ENCODE peak calls at places on chromosomes 11 and 22, in eight cellular contexts. M is fibroblast of lung, B is tibial artery, S is psoas muscle, Q is MM.1S, G is heart right ventricle, W is hepatocyte, U is IMR-90. K is an unnamed sample. For H3K36me3, the result is how much of the 10 kb centered on the place peaks cover.

GRCh38 chr22:46081036-46081830 is 69.1 kb upstream of the PPARA start:
- DNase-seq in M (no peak), U (no peak), B (peak), W (no peak), Q (no peak), G (no peak), S (peak), K (no peak)

GRCh38 chr11:75024764-75025211 is 36.1 kb downstream of the NEU3 start:
- DNase-seq in Q (no peak), B (no peak), M (no peak), U (no peak), W (no peak), G (no peak), S (no peak), K (no peak)

GRCh38 chr11:66680966-66681645 is 3.4 kb upstream of the RBM4B start:
- DNase-seq in U (no peak), S (no peak), G (no peak), B (no peak), W (no peak), M (no peak), Q (no peak), K (no peak)

GRCh38 chr22:44496305-44496704 is 1.7 kb downstream of the RTL6 start:
- DNase-seq in M (no peak), B (no peak), U (no peak), W (no peak), G (no peak), Q (no peak), S (no peak), K (no peak)

GRCh38 chr11:47148903-47149535 is 27.7 kb downstream of the ARFGAP2 start:
- DNase-seq in M (no peak), Q (no peak), U (peak), W (no peak), S (no peak), B (no peak), G (no peak), K (no peak)

GRCh38 chr22:45529966-45530575 is 27.4 kb downstream of the FBLN1 start:
- DNase-seq in W (peak), B (no peak), G (no peak), S (no peak), M (peak), Q (no peak), U (peak), K (no peak)

GRCh38 chr11:32913445-32913844 is 20.8 kb downstream of the QSER1 start:
- DNase-seq in G (no peak), W (no peak), B (no peak), M (no peak), Q (no peak), S (no peak), U (no peak), K (no peak)

GRCh38 chr11:17768547-17768946 is 34.0 kb downstream of the KCNC1 start:
- DNase-seq in G (no peak), U (no peak), Q (no peak), M (no peak), W (no peak), B (no peak), S (peak), K (no peak)

GRCh38 chr11:70671083-70671482 is 272.8 kb downstream of the CTTN start:
- DNase-seq in M (no peak), Q (no peak), S (no peak), U (no peak), W (no peak), G (no peak), B (no peak), K (no peak)

GRCh38 chr11:8690374-8691342 is 8.1 kb downstream of the RPL27A start:
- DNase-seq in W (no peak), Q (no peak), G (no peak), S (no peak), U (no peak), M (no peak), B (no peak), K (no peak)

GRCh38 chr22:36026741-36027140 is 1.9 kb downstream of the RBFOX2 start:
- DNase-seq in S (no peak), G (no peak), U (peak), M (peak), W (peak), B (no peak), Q (no peak), K (no peak)

GRCh38 chr11:79963886-79964660 is 523.2 kb upstream of the TENM4 start:
- DNase-seq in S (no peak), G (no peak), W (no peak), Q (no peak), U (no peak), M (no peak), B (no peak), K (no peak)

GRCh38 chr11:112082729-112083128 is 3.8 kb downstream of the TIMM8B start:
- DNase-seq in M (peak), G (peak), W (no peak), B (no peak), S (no peak), Q (no peak), U (peak), K (no peak)

GRCh38 chr11:61797263-61797944 is 4.7 kb downstream of the FEN1 start:
- DNase-seq in M (peak), G (peak), S (peak), B (peak), Q (peak), W (peak), U (peak), K (peak)

GRCh38 chr22:48376428-48376827 is 1451.2 kb downstream of the BRD1 start:
- DNase-seq in U (no peak), S (no peak), B (no peak), G (no peak), M (no peak), W (no peak), Q (no peak), K (no peak)

GRCh38 chr11:62540804-62541671 is 5.6 kb downstream of the AHNAK start:
- DNase-seq in U (peak), G (peak), W (no peak), S (peak), B (peak), Q (no peak), M (no peak), K (no peak)

GRCh38 chr11:26753738-26754504 is 32.1 kb upstream of the SLC5A12 start:
- DNase-seq in S (peak), B (peak), U (peak), Q (peak), M (peak), G (peak), W (peak), K (peak)

GRCh38 chr22:37160037-37160436 is 10.3 kb upstream of the IL2RB start:
- DNase-seq in G (no peak), U (no peak), W (no peak), B (no peak), Q (no peak), M (no peak), S (peak), K (no peak)

GRCh38 chr11:45803981-45804805 is 756 bp upstream of the SLC35C1 start:
- DNase-seq in B (peak), U (peak), G (peak), M (peak), W (peak), Q (peak), S (peak), K (peak)

GRCh38 chr11:123594188-123594901 is 60.1 kb downstream of the SCN3B start:
- DNase-seq in Q (no peak), G (no peak), U (peak), S (peak), W (no peak), M (peak), B (no peak), K (no peak)

GRCh38 chr22:19359554-19360299 is 68.2 kb upstream of the CLTCL1 start:
- DNase-seq in W (no peak), S (no peak), M (no peak), U (no peak), G (no peak), Q (no peak), B (no peak), K (no peak)

GRCh38 chr22:50583294-50583865 is 731 bp upstream of the CHKB start:
- DNase-seq in U (no peak), M (no peak), B (no peak), W (no peak), Q (no peak), G (no peak), S (no peak), K (no peak)

GRCh38 chr22:36497910-36498669 is 8.8 kb downstream of the FOXRED2 start:
- DNase-seq in U (no peak), B (no peak), G (no peak), S (no peak), W (no peak), M (no peak), Q (no peak), K (no peak)

GRCh38 chr22:36775966-36776669 is at the start of gene IFT27:
- DNase-seq in G (peak), S (peak), W (peak), B (peak), M (peak), Q (peak), U (peak), K (peak)

GRCh38 chr11:17502630-17503029 is 26.0 kb upstream of the ABCC8 start:
- DNase-seq in S (no peak), U (no peak), B (no peak), W (no peak), M (no peak), G (no peak), Q (no peak), K (no peak)

GRCh38 chr11:64035581-64035980 is at the start of gene FLRT1:
- DNase-seq in G (no peak), B (no peak), U (no peak), M (no peak), S (no peak), W (no peak), Q (no peak), K (no peak)

GRCh38 chr22:29115682-29116313 is 43.0 kb downstream of the KREMEN1 start:
- DNase-seq in G (no peak), S (no peak), U (peak), W (no peak), B (no peak), M (peak), Q (no peak), K (no peak)

GRCh38 chr22:19287076-19287724 is 4.3 kb downstream of the CLTCL1 start:
- DNase-seq in G (no peak), S (peak), B (no peak), U (peak), M (peak), W (no peak), Q (no peak), K (no peak)

GRCh38 chr11:71342951-71343827 is 90.8 kb upstream of the SHANK2 start:
- DNase-seq in B (no peak), M (no peak), S (peak), W (peak), G (no peak), U (peak), Q (no peak), K (no peak)

GRCh38 chr11:39724404-39724803 is 1735.0 kb downstream of the LRRC4C start:
- DNase-seq in S (no peak), U (no peak), B (no peak), W (no peak), G (no peak), Q (no peak), M (no peak), K (no peak)

DNA sequence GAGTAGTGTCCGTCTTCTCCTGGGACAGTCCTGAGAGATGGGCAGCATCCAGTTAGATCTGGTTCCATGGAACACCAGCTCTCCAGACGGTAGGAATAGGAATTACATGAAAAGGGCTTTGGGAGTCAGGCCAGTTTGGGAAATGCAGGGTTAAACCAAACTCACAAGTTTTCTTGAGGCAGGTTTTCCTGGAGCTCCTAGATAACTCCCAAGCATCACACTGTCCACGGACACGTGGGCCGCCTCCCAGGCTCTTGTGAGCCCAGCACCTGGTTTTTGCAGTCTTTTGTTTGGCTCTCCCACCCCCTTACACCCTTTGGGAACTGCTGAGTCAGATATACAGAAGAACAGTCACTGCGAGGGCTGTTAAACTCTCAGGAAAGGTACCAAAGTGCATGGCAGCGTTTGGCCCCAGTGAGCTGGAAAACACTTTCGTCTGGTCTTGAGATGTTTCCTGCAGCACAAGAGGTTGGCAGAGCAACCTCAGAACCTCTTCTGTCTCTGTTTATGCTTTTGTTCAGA is 90.0 kb downstream of the BCR start:
- DNase-seq in Q (no peak), B (no peak), U (peak), S (no peak), M (no peak), W (no peak), G (no peak), K (no peak)
- H3K4me3 ChIP-seq in Q (no peak), B (no peak), U (no peak), S (no peak), M (no peak), W (no peak), G (no peak), K (no peak)

DNA sequence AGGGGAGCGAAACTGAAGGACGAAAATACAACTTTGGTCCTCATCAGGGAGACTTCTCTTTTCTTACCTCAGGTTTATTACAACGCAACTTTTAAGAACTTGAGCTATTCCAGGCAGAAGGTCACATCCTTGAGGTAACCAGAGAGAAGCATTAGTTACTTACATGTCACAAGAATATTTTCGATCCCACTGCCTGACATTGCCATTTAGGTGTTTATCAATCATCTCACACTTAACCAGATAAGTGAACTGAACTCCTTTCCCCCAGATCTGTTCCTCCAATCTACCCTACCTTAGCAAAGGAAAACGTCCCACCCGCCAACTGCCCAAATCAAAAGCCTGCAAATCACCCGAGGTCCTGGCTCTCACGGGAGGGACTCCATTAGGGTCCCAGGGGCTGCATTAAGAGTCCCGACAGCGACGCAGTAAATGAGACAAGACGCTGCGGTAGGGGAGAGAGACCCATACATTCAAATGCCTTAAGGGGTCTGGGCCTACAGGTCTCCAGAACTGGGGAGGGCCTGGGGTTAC is 734 bp downstream of the ZNF280B start:
- DNase-seq in W (no peak), Q (no peak), M (no peak), S (no peak), B (no peak), U (no peak), G (no peak), K (no peak)
- H3K36me3 ChIP-seq in W (under half), Q (under half), M (under half), S (under half), B (under half), U (under half), G (under half), K (under half)

DNA sequence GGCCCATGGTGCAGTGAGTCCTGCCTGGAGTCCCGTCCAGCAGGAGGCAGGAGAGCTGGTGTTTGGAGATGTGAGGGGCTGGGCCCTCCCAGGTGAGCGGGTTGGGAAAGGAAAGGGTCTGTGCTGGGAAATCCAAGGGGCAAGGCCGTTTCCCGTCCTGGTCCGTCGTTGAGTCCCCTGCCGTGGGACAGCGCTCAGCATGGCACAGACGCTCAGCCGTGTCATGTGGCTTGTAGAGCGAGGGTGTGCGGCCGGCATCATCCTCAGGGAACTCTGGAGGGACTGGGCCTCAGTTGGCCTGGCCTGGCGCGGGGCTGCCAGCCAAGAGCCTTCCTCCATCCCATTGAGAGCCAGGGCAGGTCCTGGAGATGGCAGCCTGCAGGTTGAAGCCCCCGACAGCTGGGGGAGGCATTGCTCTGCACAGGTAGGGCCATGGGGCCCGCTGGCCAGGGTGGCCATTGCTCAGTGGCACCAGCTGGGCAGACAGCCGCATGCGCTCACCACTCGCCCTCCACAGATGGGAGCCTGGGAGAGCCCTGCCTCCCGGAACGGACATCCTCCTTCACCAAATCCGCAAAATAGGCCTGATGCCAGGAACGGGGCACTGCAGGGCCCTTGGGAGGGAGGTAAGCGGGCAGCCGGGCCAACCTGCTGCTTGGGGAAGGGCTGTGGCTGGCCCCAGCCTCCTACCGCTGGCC is 28.7 kb downstream of the KCNQ1 start:
- DNase-seq in B (no peak), Q (no peak), U (no peak), W (no peak), M (no peak), G (no peak), S (no peak), K (no peak)
- H3K27ac ChIP-seq in B (no peak), Q (no peak), U (no peak), W (no peak), M (no peak), G (no peak), S (no peak), K (no peak)

GRCh38 chr11:10087621-10088225 is 206.3 kb downstream of the SBF2 start:
- DNase-seq in W (no peak), G (no peak), M (no peak), Q (no peak), U (no peak), S (no peak), B (no peak), K (no peak)
- H3K4me3 ChIP-seq in W (no peak), G (no peak), M (no peak), Q (no peak), U (no peak), S (no peak), B (no peak), K (no peak)

GRCh38 chr11:133833101-133833898 is 12.0 kb downstream of the SPATA19 start:
- DNase-seq in Q (no peak), S (no peak), W (no peak), G (no peak), M (no peak), U (no peak), B (no peak), K (no peak)
- H3K36me3 ChIP-seq in Q (under half), S (under half), W (under half), G (under half), M (under half), U (under half), B (under half), K (under half)

DNA sequence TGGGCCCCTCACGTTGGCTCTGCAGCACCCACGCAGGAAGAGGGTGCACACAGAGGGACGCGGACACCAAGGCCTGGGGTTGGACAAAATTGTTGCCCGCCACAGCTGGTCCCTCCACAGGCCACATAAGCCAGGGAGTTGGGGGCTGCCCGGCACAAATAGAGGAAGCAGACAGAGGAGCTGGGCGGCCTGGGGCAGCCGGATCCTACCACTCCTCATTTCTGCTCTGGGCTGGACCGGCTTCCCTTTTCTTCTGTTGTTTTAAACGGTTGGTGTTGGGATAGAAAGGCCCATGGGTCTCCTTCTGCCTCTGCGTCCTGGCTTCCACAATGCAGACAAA is 36.4 kb upstream of the LINC01488 start:
- DNase-seq in M (no peak), B (peak), W (no peak), Q (no peak), U (no peak), S (peak), G (no peak), K (no peak)
- H3K27ac ChIP-seq in M (peak), B (peak), W (peak), Q (no peak), U (no peak), S (peak), G (peak), K (peak)

GRCh38 chr22:41700105-41700358 is 729 bp downstream of the MEI1 start:
- DNase-seq in Q (no peak), W (no peak), B (no peak), G (no peak), S (no peak), M (no peak), U (no peak), K (no peak)

GRCh38 chr22:41695211-41695610 is 4.1 kb upstream of the MEI1 start:
- DNase-seq in U (no peak), M (no peak), W (no peak), G (no peak), Q (no peak), B (no peak), S (no peak), K (no peak)

GRCh38 chr22:41697126-41697775 is 2.1 kb upstream of the MEI1 start:
- DNase-seq in S (peak), B (peak), Q (peak), W (peak), M (peak), U (peak), G (peak), K (peak)

GRCh38 chr22:41699264-41700104 is at the start of gene MEI1:
- DNase-seq in W (peak), B (peak), U (peak), M (peak), S (peak), Q (peak), G (peak), K (peak)

DNA sequence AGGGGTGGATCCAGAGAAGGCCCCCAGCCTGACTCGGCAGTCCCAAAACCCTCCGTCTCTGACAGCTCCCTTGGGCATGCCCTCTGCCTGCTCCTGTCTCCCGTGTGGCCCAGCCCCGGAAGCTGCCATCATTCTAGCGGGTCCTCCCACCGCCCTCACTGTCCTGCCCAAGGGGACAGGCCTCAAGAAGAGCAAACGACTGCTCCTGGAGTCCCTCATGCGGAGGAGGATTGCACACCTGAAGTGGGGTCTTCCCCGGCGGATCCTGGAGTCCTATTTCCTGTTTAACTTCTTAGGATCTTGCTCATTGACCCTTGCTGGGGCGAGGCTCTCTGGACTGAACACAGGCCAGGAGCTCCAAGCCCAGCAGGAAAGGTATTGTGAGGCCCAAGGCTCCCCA is 2.6 kb upstream of the MEI1 start:
- DNase-seq in M (no peak), G (no peak), Q (no peak), S (no peak), B (no peak), W (no peak), U (no peak), K (no peak)
- H3K4me3 ChIP-seq in M (no peak), G (no peak), Q (no peak), S (no peak), B (no peak), W (no peak), U (no peak), K (no peak)

K was measured in thoracic aorta.